ENCODE peak calls at places on chromosome 15, in five cellular contexts. Z is A549, Q is K562, A is WERI-Rb-1, J is HCT116. T is an unnamed sample.

GRCh38 chr15:31412824-31413223 is 86.2 kb downstream of the KLF13 start:
- DNase-seq in Z (no peak), Q (no peak), A (no peak), J (no peak), T (no peak)

GRCh38 chr15:84812842-84813241 is 4.3 kb upstream of the ALPK3 start:
- DNase-seq in Z (no peak), Q (no peak), A (no peak), J (no peak), T (no peak)

GRCh38 chr15:100216177-100216576 is 125.6 kb downstream of the ADAMTS17 start:
- DNase-seq in Z (no peak), Q (no peak), A (no peak), J (no peak), T (no peak)

GRCh38 chr15:85707519-85708338 is 87.0 kb downstream of the KLHL25 start:
- DNase-seq in Z (peak), Q (no peak), A (no peak), J (no peak), T (no peak)

GRCh38 chr15:97652700-97653167 is 307.8 kb upstream of the ARRDC4 start:
- DNase-seq in Z (no peak), Q (no peak), A (no peak), J (no peak), T (no peak)

GRCh38 chr15:29003446-29004233 is 117.9 kb downstream of the APBA2 start:
- DNase-seq in Z (no peak), Q (no peak), A (no peak), J (no peak), T (no peak)

GRCh38 chr15:58566029-58566428 is 134.2 kb downstream of the LIPC start:
- DNase-seq in Z (no peak), Q (no peak), A (no peak), J (no peak), T (no peak)

GRCh38 chr15:74752486-74753395 is 4.1 kb downstream of the CYP1A2 start:
- DNase-seq in Z (no peak), Q (no peak), A (no peak), J (no peak), T (no peak)

GRCh38 chr15:70826634-70827033 is 27.3 kb downstream of the LARP6 start:
- DNase-seq in Z (peak), Q (no peak), A (no peak), J (peak), T (no peak)

GRCh38 chr15:39852237-39852636 is 67.8 kb downstream of the GPR176 start:
- DNase-seq in Z (no peak), Q (no peak), A (no peak), J (no peak), T (no peak)

GRCh38 chr15:29934251-29934650 is 112.0 kb upstream of the TJP1 start:
- DNase-seq in Z (peak), Q (no peak), A (no peak), J (no peak), T (no peak)

GRCh38 chr15:29821416-29822099 is 710 bp downstream of the TJP1 start:
- DNase-seq in Z (peak), Q (peak), A (peak), J (peak), T (peak)

GRCh38 chr15:81291916-81292424 is 32.0 kb downstream of the STARD5 start:
- DNase-seq in Z (no peak), Q (no peak), A (no peak), J (no peak), T (no peak)

GRCh38 chr15:100807028-100807427 is 72.6 kb upstream of the ALDH1A3 start:
- DNase-seq in Z (no peak), Q (no peak), A (no peak), J (no peak), T (no peak)

GRCh38 chr15:94524565-94524964 is 293.2 kb downstream of the MCTP2 start:
- DNase-seq in Z (no peak), Q (no peak), A (no peak), J (peak), T (no peak)

GRCh38 chr15:81516461-81516860 is 142.4 kb upstream of the TMC3 start:
- DNase-seq in Z (no peak), Q (no peak), A (no peak), J (no peak), T (no peak)

GRCh38 chr15:33533197-33533596 is 222.4 kb downstream of the RYR3 start:
- DNase-seq in Z (no peak), Q (no peak), A (no peak), J (no peak), T (no peak)

GRCh38 chr15:56805466-56806146 is 72.3 kb upstream of the ZNF280D start:
- DNase-seq in Z (peak), Q (no peak), A (no peak), J (peak), T (no peak)

GRCh38 chr15:89998141-89998661 is 2.9 kb upstream of the ZNF710 start:
- DNase-seq in Z (peak), Q (peak), A (peak), J (peak), T (no peak)

GRCh38 chr15:101028772-101029438 is 109.7 kb downstream of the LRRK1 start:
- DNase-seq in Z (no peak), Q (no peak), A (peak), J (no peak), T (no peak)

GRCh38 chr15:99955181-99955525 is 221.9 kb upstream of the LYSMD4 start:
- DNase-seq in Z (no peak), Q (no peak), A (no peak), J (no peak), T (no peak)

GRCh38 chr15:96285715-96286367 is 44.7 kb upstream of the NR2F2 start:
- DNase-seq in Z (no peak), Q (no peak), A (no peak), J (no peak), T (no peak)

GRCh38 chr15:85168642-85169173 is 187.1 kb downstream of the PDE8A start:
- DNase-seq in Z (peak), Q (peak), A (peak), J (peak), T (peak)

GRCh38 chr15:99059010-99059981 is 45.6 kb upstream of the SYNM start:
- DNase-seq in Z (peak), Q (peak), A (peak), J (peak), T (peak)

GRCh38 chr15:41564286-41564959 is 5.4 kb downstream of the TYRO3 start:
- DNase-seq in Z (no peak), Q (peak), A (peak), J (no peak), T (no peak)

GRCh38 chr15:80241508-80241907 is 10.5 kb downstream of the CTXND1 start:
- DNase-seq in Z (no peak), Q (no peak), A (no peak), J (no peak), T (no peak)

GRCh38 chr15:83843511-83843910 is 189.6 kb downstream of the ADAMTSL3 start:
- DNase-seq in Z (no peak), Q (no peak), A (no peak), J (no peak), T (no peak)

GRCh38 chr15:59237854-59238252 is 31.2 kb downstream of the LDHAL6B start:
- DNase-seq in Z (peak), Q (no peak), A (no peak), J (no peak), T (no peak)

GRCh38 chr15:41501961-41502786 is 8.5 kb downstream of the ITPKA start:
- DNase-seq in Z (no peak), Q (no peak), A (no peak), J (no peak), T (peak)

GRCh38 chr15:22979069-22979698 is 984 bp downstream of the CYFIP1 start:
- DNase-seq in Z (peak), Q (peak), A (peak), J (no peak), T (peak)

GRCh38 chr15:73682597-73683090 is 1.5 kb upstream of the CD276 start:
- DNase-seq in Z (no peak), Q (no peak), A (no peak), J (no peak), T (no peak)

GRCh38 chr15:80429964-80430363 is 25.8 kb downstream of the ARNT2 start:
- DNase-seq in Z (no peak), Q (no peak), A (no peak), J (no peak), T (no peak)

GRCh38 chr15:101031203-101031602 is 112.0 kb downstream of the LRRK1 start:
- DNase-seq in Z (no peak), Q (no peak), A (peak), J (no peak), T (no peak)

GRCh38 chr15:74847462-74847861 is 4.5 kb upstream of the ULK3 start:
- DNase-seq in Z (no peak), Q (no peak), A (peak), J (no peak), T (no peak)

GRCh38 chr15:92951800-92952199 is 51.7 kb downstream of the CHD2 start:
- DNase-seq in Z (no peak), Q (no peak), A (no peak), J (no peak), T (no peak)
- H3K4me3 ChIP-seq in Z (no peak), Q (no peak), A (no peak), J (no peak), T (no peak)

GRCh38 chr15:69154026-69154425 is 6.4 kb upstream of the GLCE start:
- DNase-seq in Z (no peak), Q (no peak), A (no peak), J (no peak), T (no peak)
- H3K27ac ChIP-seq in Z (no peak), Q (no peak), A (no peak), J (no peak), T (no peak)

GRCh38 chr15:67147410-67147949 is 82.1 kb downstream of the SMAD3 start:
- DNase-seq in Z (no peak), Q (no peak), A (no peak), J (no peak), T (no peak)

GRCh38 chr15:67145710-67146109 is 80.3 kb downstream of the SMAD3 start:
- DNase-seq in Z (no peak), Q (no peak), A (no peak), J (no peak), T (no peak)

GRCh38 chr15:67146214-67146613 is 80.8 kb downstream of the SMAD3 start:
- DNase-seq in Z (peak), Q (no peak), A (no peak), J (no peak), T (no peak)

GRCh38 chr15:67148196-67148701 is 82.8 kb downstream of the SMAD3 start:
- DNase-seq in Z (peak), Q (no peak), A (no peak), J (no peak), T (no peak)

GRCh38 chr15:67146875-67147381 is 81.5 kb downstream of the SMAD3 start:
- DNase-seq in Z (peak), Q (no peak), A (no peak), J (no peak), T (no peak)
- H3K4me3 ChIP-seq in Z (peak), Q (no peak), A (no peak), J (no peak), T (no peak)

GRCh38 chr15:44727462-44728231 is 8.7 kb upstream of the TRIM69 start:
- DNase-seq in Z (no peak), Q (no peak), A (no peak), J (no peak), T (no peak)

GRCh38 chr15:44726568-44727461 is 9.5 kb upstream of the TRIM69 start:
- DNase-seq in Z (peak), Q (peak), A (no peak), J (peak), T (no peak)

GRCh38 chr15:44729394-44729913 is 6.9 kb upstream of the TRIM69 start:
- DNase-seq in Z (no peak), Q (peak), A (peak), J (no peak), T (peak)

GRCh38 chr15:44728576-44729393 is 7.5 kb upstream of the TRIM69 start:
- DNase-seq in Z (peak), Q (peak), A (peak), J (peak), T (peak)

GRCh38 chr15:44726136-44726535 is 10.2 kb upstream of the TRIM69 start:
- DNase-seq in Z (no peak), Q (no peak), A (no peak), J (no peak), T (no peak)
- H3K27ac ChIP-seq in Z (peak), Q (peak), A (no peak), J (peak), T (peak)

DNA sequence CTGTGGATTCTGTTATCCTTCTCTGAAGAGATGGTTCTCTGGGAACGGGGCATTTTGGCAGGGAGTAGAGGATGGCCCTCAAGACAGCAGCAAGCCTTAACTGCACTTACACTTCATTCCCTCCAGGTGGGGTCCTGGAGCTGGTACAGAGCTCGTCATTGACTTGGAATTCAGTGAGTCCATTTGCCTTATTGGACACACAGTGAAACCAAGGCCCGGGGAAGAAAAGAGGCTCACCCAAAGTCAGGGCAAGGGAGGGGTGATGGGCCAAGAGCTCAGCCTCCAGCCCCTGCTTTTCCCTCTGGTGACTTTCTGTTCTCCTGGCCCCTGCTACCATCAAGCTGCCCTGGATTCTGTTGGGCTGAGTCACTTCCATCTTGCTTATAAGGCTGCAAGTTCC is 125.6 kb downstream of the ETFA start:
- DNase-seq in Z (peak), Q (peak), A (peak), J (peak), T (no peak)
- H3K4me3 ChIP-seq in Z (no peak), Q (no peak), A (no peak), J (no peak), T (no peak)

GRCh38 chr15:27701014-27701413 is 398.1 kb downstream of the OCA2 start:
- DNase-seq in Z (no peak), Q (no peak), A (no peak), J (no peak), T (no peak)
- H3K27ac ChIP-seq in Z (no peak), Q (no peak), A (no peak), J (no peak), T (no peak)

GRCh38 chr15:77542491-77543001 is 90.2 kb downstream of the LINGO1 start:
- DNase-seq in Z (peak), Q (no peak), A (no peak), J (no peak), T (no peak)
- H3K4me3 ChIP-seq in Z (peak), Q (peak), A (no peak), J (peak), T (peak)

GRCh38 chr15:67927501-67928156 is 87.8 kb upstream of the RNU6-1 start:
- DNase-seq in Z (peak), Q (no peak), A (no peak), J (no peak), T (peak)
- H3K27ac ChIP-seq in Z (peak), Q (no peak), A (no peak), J (no peak), T (peak)

GRCh38 chr15:63190993-63191392 is 1.6 kb downstream of the RAB8B start:
- DNase-seq in Z (no peak), Q (no peak), A (no peak), J (no peak), T (no peak)
- H3K4me3 ChIP-seq in Z (peak), Q (peak), A (no peak), J (no peak), T (peak)